ENCODE peak calls at places on chromosome 13, in five cellular contexts. One of them, this sample, is unnamed.
A peak's percentile ranks its signal among the peaks of the same experiment; 100 is the strongest.

GRCh38 chr13:48393698-48394085 is 19.2 kb downstream of the LPAR6 start:
- DNase-seq in HepG2: no peak
- DNase-seq in SK-N-SH: no peak
- DNase-seq in GM12878: no peak
- DNase-seq in K562: no peak
- DNase-seq in this sample: no peak

GRCh38 chr13:48853381-48854102 is 122.2 kb upstream of the FNDC3A start:
- DNase-seq in GM12878: no peak
- DNase-seq in HepG2: no peak
- DNase-seq in SK-N-SH: no peak
- DNase-seq in K562: no peak
- DNase-seq in this sample: peak; percentile 67

GRCh38 chr13:44620057-44620456 is 43.9 kb upstream of the TSC22D1 start:
- DNase-seq in HepG2: no peak
- DNase-seq in GM12878: no peak
- DNase-seq in K562: no peak
- DNase-seq in SK-N-SH: no peak
- DNase-seq in this sample: peak; percentile 45

GRCh38 chr13:73273737-73274136 is 214.9 kb downstream of the KLF5 start:
- DNase-seq in GM12878: no peak
- DNase-seq in K562: no peak
- DNase-seq in SK-N-SH: no peak
- DNase-seq in HepG2: no peak
- DNase-seq in this sample: peak; percentile 89

GRCh38 chr13:27403252-27403678 is 21.2 kb upstream of the GTF3A start:
- DNase-seq in K562: no peak
- DNase-seq in SK-N-SH: no peak
- DNase-seq in HepG2: no peak
- DNase-seq in GM12878: no peak
- DNase-seq in this sample: peak; percentile 65

GRCh38 chr13:43107780-43108179 is 84.4 kb downstream of the DNAJC15 start:
- DNase-seq in SK-N-SH: no peak
- DNase-seq in GM12878: no peak
- DNase-seq in HepG2: no peak
- DNase-seq in K562: no peak
- DNase-seq in this sample: peak; percentile 54

GRCh38 chr13:35630551-35631275 is 154.2 kb upstream of the MAB21L1 start:
- DNase-seq in HepG2: peak; percentile 52
- DNase-seq in K562: peak; percentile 7
- DNase-seq in GM12878: no peak
- DNase-seq in SK-N-SH: peak; percentile 36
- DNase-seq in this sample: peak; percentile 70

GRCh38 chr13:35690546-35690945 is 214.1 kb upstream of the MAB21L1 start:
- DNase-seq in K562: no peak
- DNase-seq in SK-N-SH: no peak
- DNase-seq in GM12878: no peak
- DNase-seq in HepG2: no peak
- DNase-seq in this sample: peak; percentile 41

GRCh38 chr13:27481766-27482165 is 31.4 kb upstream of the MTIF3 start:
- DNase-seq in K562: peak; percentile 69
- DNase-seq in GM12878: no peak
- DNase-seq in HepG2: peak; percentile 37
- DNase-seq in SK-N-SH: peak; percentile 65
- DNase-seq in this sample: peak; percentile 10

GRCh38 chr13:110960219-110960618 is 45.4 kb upstream of the ANKRD10 start:
- DNase-seq in SK-N-SH: no peak
- DNase-seq in HepG2: no peak
- DNase-seq in GM12878: no peak
- DNase-seq in K562: no peak
- DNase-seq in this sample: no peak

GRCh38 chr13:44219808-44220544 is 153.6 kb upstream of the SERP2 start:
- DNase-seq in GM12878: no peak
- DNase-seq in K562: no peak
- DNase-seq in SK-N-SH: no peak
- DNase-seq in HepG2: no peak
- DNase-seq in this sample: peak; percentile 93

GRCh38 chr13:28699246-28699645 is 19.5 kb downstream of the SLC46A3 start:
- DNase-seq in GM12878: no peak
- DNase-seq in K562: no peak
- DNase-seq in SK-N-SH: no peak
- DNase-seq in HepG2: no peak
- DNase-seq in this sample: no peak

GRCh38 chr13:59176775-59177174 is 987.0 kb downstream of the DIAPH3 start:
- DNase-seq in HepG2: peak; percentile 9
- DNase-seq in SK-N-SH: no peak
- DNase-seq in K562: peak; percentile 8
- DNase-seq in GM12878: no peak
- DNase-seq in this sample: no peak

GRCh38 chr13:99399623-99399974 is 92.4 kb upstream of the GPR183 start:
- DNase-seq in HepG2: no peak
- DNase-seq in K562: no peak
- DNase-seq in GM12878: no peak
- DNase-seq in SK-N-SH: no peak
- DNase-seq in this sample: no peak

GRCh38 chr13:98959775-98960325 is 18.0 kb downstream of the DOCK9 start:
- DNase-seq in GM12878: no peak
- DNase-seq in K562: no peak
- DNase-seq in HepG2: no peak
- DNase-seq in SK-N-SH: no peak
- DNase-seq in this sample: no peak

GRCh38 chr13:82330499-82330898 is 1551.8 kb downstream of the SLITRK1 start:
- DNase-seq in GM12878: no peak
- DNase-seq in K562: peak; percentile 11
- DNase-seq in SK-N-SH: no peak
- DNase-seq in HepG2: peak; percentile 29
- DNase-seq in this sample: no peak

GRCh38 chr13:105603283-105603682 is 932.2 kb downstream of the EFNB2 start:
- DNase-seq in K562: no peak
- DNase-seq in GM12878: no peak
- DNase-seq in SK-N-SH: peak; percentile 27
- DNase-seq in HepG2: no peak
- DNase-seq in this sample: no peak

GRCh38 chr13:39448831-39449230 is 154.2 kb downstream of the LHFPL6 start:
- DNase-seq in HepG2: no peak
- DNase-seq in GM12878: no peak
- DNase-seq in SK-N-SH: no peak
- DNase-seq in K562: no peak
- DNase-seq in this sample: no peak

GRCh38 chr13:33080962-33081655 is 64.9 kb downstream of the KL start:
- DNase-seq in K562: no peak
- DNase-seq in GM12878: no peak
- DNase-seq in HepG2: no peak
- DNase-seq in SK-N-SH: no peak
- DNase-seq in this sample: no peak

GRCh38 chr13:33180009-33180804 is 105.3 kb downstream of the STARD13 start:
- DNase-seq in K562: no peak
- DNase-seq in HepG2: peak; percentile 20
- DNase-seq in SK-N-SH: no peak
- DNase-seq in GM12878: no peak
- DNase-seq in this sample: no peak

GRCh38 chr13:37109080-37109678 is 3.7 kb upstream of the CSNK1A1L start:
- DNase-seq in SK-N-SH: peak; percentile 26
- DNase-seq in HepG2: peak; percentile 3
- DNase-seq in GM12878: no peak
- DNase-seq in K562: no peak
- DNase-seq in this sample: peak; percentile 62

GRCh38 chr13:101567841-101568240 is 115.4 kb downstream of the ITGBL1 start:
- DNase-seq in SK-N-SH: no peak
- DNase-seq in K562: no peak
- DNase-seq in GM12878: no peak
- DNase-seq in HepG2: no peak
- DNase-seq in this sample: no peak

GRCh38 chr13:114088863-114089262 is 43.6 kb downstream of the RASA3 start:
- DNase-seq in HepG2: no peak
- DNase-seq in K562: no peak
- DNase-seq in SK-N-SH: no peak
- DNase-seq in GM12878: no peak
- DNase-seq in this sample: no peak

DNA sequence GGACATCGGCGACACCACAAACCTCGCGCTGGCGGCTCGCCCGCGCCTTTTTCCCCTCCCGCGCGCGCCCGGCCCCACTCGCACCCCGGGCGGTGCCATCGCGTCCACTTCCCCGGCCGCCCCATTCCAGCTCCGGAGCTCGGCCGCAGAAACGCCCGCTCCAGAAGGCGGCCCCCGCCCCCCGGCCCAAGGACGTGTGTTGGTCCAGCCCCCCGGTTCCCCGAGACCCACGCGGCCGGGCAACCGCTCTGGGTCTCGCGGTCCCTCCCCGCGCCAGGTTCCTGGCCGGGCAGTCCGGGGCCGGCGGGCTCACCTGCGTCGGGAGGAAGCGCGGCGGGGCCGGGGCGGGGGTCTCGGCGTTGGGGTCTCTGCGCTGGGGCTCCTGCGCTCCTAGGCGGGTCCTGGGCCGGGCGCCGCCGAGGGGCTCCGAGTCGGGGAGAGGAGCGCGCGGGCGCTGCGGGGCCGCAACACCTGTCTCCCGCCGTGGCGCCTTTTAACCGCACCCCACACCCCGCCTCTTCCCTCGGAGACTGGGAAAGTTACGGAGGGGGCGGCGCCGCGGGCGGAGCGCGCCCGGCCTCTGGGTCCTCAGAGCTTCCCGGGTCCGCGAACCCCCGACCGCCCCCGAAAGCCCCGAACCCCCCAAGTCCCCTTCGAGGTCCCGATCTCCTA is at the start of gene GJB2:
- DNase-seq in GM12878: no peak
- DNase-seq in HepG2: no peak
- DNase-seq in K562: no peak
- DNase-seq in SK-N-SH: peak; percentile 51
- DNase-seq in this sample: no peak
- TF ChIP-seq MXI1 in GM12878: no peak
- TF ChIP-seq MXI1 in HepG2: no peak
- TF ChIP-seq MXI1 in K562: no peak
- TF ChIP-seq MXI1 in SK-N-SH: no peak
- TF ChIP-seq MXI1 in this sample: no peak

GRCh38 chr13:30743319-30744055 is 8.1 kb downstream of the ALOX5AP start:
- DNase-seq in HepG2: peak; percentile 10
- DNase-seq in SK-N-SH: no peak
- DNase-seq in K562: no peak
- DNase-seq in GM12878: no peak
- DNase-seq in this sample: peak; percentile 99
- TF ChIP-seq MXI1 in HepG2: no peak
- TF ChIP-seq MXI1 in SK-N-SH: no peak
- TF ChIP-seq MXI1 in K562: no peak
- TF ChIP-seq MXI1 in GM12878: no peak
- TF ChIP-seq MXI1 in this sample: peak; percentile 21

GRCh38 chr13:112855859-112856258 is 113.2 kb upstream of the MCF2L start:
- DNase-seq in SK-N-SH: no peak
- DNase-seq in HepG2: no peak
- DNase-seq in GM12878: no peak
- DNase-seq in K562: no peak
- DNase-seq in this sample: no peak
- TF ChIP-seq MXI1 in SK-N-SH: no peak
- TF ChIP-seq MXI1 in HepG2: no peak
- TF ChIP-seq MXI1 in GM12878: no peak
- TF ChIP-seq MXI1 in K562: no peak
- TF ChIP-seq MXI1 in this sample: no peak

GRCh38 chr13:76971215-76971614 is 20.7 kb upstream of the CLN5 start:
- DNase-seq in K562: no peak
- DNase-seq in SK-N-SH: no peak
- DNase-seq in GM12878: no peak
- DNase-seq in HepG2: no peak
- DNase-seq in this sample: no peak
- TF ChIP-seq MXI1 in K562: no peak
- TF ChIP-seq MXI1 in SK-N-SH: no peak
- TF ChIP-seq MXI1 in GM12878: no peak
- TF ChIP-seq MXI1 in HepG2: no peak
- TF ChIP-seq MXI1 in this sample: no peak

DNA sequence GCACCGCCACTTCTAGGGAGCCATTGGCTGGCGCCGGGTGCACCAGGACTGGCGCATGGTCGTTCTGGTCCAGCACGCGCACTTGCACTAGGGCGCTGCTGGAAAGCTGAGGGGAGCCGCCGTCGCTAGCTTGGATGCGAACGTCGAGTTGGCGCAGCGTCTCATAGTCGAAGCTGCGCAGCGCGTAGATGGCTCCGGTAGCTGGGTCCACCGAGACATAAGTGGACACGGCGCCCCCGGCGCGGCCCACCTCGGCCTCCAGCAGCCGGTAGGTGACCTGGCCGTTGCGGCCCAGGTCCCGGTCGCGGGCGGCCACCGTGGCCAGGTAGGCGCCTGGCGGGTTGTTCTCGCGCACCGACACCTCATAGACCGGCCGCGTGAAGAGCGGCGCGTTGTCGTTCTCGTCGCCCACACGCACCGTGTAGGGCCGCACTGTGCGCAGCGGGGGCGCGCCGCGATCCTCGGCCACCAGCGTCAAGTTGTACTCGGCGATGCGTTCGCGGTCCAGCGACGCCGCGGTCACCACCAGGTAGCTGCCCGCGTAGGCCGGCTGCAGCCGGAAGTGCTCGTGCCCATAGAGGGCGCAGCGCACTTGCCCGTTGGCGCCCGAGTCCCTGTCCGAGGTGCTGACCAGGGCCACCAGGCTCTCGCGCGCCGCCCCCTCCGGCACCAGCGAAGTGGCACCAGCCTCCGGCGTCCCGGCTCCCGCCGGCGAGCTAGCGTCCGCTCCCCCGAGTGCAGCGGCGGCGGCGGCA is 1.7 kb downstream of the PCDH8 start:
- DNase-seq in GM12878: no peak
- DNase-seq in K562: no peak
- DNase-seq in SK-N-SH: peak; percentile 75
- DNase-seq in HepG2: no peak
- DNase-seq in this sample: peak; percentile 2
- TF ChIP-seq MXI1 in GM12878: no peak
- TF ChIP-seq MXI1 in K562: no peak
- TF ChIP-seq MXI1 in SK-N-SH: no peak
- TF ChIP-seq MXI1 in HepG2: no peak
- TF ChIP-seq MXI1 in this sample: no peak

DNA sequence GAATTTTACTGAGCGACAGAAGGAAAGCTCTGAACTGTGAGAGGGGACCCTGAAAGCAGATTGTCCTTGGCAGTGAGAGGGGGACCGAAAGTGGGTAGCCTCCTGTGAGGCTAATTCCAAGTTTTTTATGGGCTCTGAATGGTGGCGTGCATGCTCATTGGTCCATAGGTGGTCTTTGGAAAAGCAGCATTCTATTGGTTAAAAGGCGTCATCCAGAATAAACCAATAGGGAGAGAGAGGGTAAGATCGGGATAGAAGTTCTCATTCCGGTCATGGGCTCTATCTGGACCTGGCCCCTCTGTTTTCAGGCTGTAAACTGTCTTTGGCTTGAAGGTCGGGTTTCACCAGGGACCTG is 539.8 kb upstream of the PCDH9 start:
- DNase-seq in SK-N-SH: no peak
- DNase-seq in K562: no peak
- DNase-seq in GM12878: no peak
- DNase-seq in HepG2: no peak
- DNase-seq in this sample: no peak
- TF ChIP-seq MXI1 in SK-N-SH: no peak
- TF ChIP-seq MXI1 in K562: no peak
- TF ChIP-seq MXI1 in GM12878: no peak
- TF ChIP-seq MXI1 in HepG2: no peak
- TF ChIP-seq MXI1 in this sample: no peak